ENCODE peak calls at places on chromosome 19, in six cellular contexts. Y, P, T, L, B and Q are unnamed samples. For H3K9me3, the result is how much of the 10 kb centered on the place peaks cover.

GRCh38 chr19:17496337-17496997 is 15.0 kb upstream of the PGLS start:
- DNase-seq in Y (peak), P (peak), T (peak), L (no peak), B (peak), Q (peak)

GRCh38 chr19:38392707-38393308 is 4.3 kb downstream of the SPRED3 start:
- DNase-seq in Y (no peak), P (no peak), T (no peak), L (no peak), B (no peak), Q (peak)

GRCh38 chr19:50001775-50002174 is 23.4 kb downstream of the VRK3 start:
- DNase-seq in Y (no peak), P (no peak), T (no peak), L (no peak), B (no peak), Q (no peak)

GRCh38 chr19:17673937-17674799 is 14.0 kb downstream of the UNC13A start:
- DNase-seq in Y (no peak), P (peak), T (no peak), L (no peak), B (no peak), Q (no peak)

GRCh38 chr19:55325172-55325571 is at the start of gene TMEM150B:
- DNase-seq in Y (no peak), P (no peak), T (no peak), L (no peak), B (no peak), Q (no peak)

GRCh38 chr19:46303702-46304397 is 7.0 kb downstream of the HIF3A start:
- DNase-seq in Y (no peak), P (no peak), T (peak), L (peak), B (peak), Q (peak)

GRCh38 chr19:18772620-18773587 is 18.2 kb downstream of the COMP start:
- DNase-seq in Y (no peak), P (no peak), T (no peak), L (no peak), B (no peak), Q (no peak)

GRCh38 chr19:39320948-39321831 is 527 bp upstream of the LRFN1 start:
- DNase-seq in Y (no peak), P (no peak), T (no peak), L (no peak), B (no peak), Q (no peak)

GRCh38 chr19:12975221-12975756 is 5.9 kb downstream of the DAND5 start:
- DNase-seq in Y (no peak), P (no peak), T (no peak), L (no peak), B (no peak), Q (no peak)

GRCh38 chr19:703651-704446 is 4.9 kb upstream of the PALM start:
- DNase-seq in Y (peak), P (peak), T (peak), L (peak), B (peak), Q (peak)

DNA sequence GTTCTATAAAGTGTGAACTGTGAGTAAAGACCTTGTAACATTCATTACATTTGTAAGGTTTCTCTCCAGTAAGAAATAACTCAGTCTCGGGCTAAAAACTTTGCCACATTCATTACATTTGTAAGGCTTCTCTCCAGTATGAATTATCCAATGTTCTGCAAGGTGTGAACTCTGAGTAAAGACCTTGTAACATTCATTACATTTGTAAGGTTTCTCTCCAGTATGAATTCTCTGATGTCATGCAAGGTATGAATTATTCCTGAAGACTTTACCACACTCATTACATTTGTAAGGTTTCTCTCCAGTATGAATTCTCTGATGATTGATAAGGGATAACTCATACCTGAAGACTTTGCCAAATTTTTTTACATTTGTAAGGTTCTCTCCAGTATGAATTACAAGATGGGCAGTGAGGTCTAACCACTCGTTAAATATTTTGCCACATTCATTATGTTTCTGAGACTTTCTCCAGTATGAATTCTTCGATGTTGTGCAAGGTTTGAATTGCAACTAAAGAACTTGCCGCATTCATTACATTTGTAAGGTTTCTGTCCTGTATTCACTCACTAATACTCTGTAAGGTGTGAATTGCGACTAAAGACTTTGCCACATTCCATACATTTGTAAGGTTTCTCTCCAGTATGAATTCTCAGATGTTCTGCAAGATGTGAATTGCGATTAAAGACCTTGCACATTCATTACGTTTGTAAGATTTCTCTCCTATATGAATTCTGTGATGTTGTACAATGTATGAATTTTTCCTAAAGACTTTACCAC is 21.2 kb downstream of the ZNF578 start:
- DNase-seq in Y (no peak), P (no peak), T (no peak), L (no peak), B (no peak), Q (no peak)
- H3K9me3 ChIP-seq in Y (half or more), P (half or more), T (half or more), L (half or more), B (half or more), Q (half or more)

GRCh38 chr19:56840452-56841193 is at the start of the genes PEG3 and ZIM2:
- DNase-seq in Y (no peak), P (no peak), T (peak), L (peak), B (no peak), Q (no peak)

GRCh38 chr19:56841194-56841546 is 644 bp upstream of the PEG3 start:
- DNase-seq in Y (no peak), P (no peak), T (no peak), L (no peak), B (no peak), Q (no peak)

GRCh38 chr19:56838930-56839664 is 1.4 kb downstream of the PEG3 start:
- DNase-seq in Y (no peak), P (no peak), T (peak), L (peak), B (peak), Q (peak)

GRCh38 chr19:56839665-56840451 is 668 bp downstream of the PEG3 start:
- DNase-seq in Y (no peak), P (no peak), T (peak), L (peak), B (peak), Q (peak)

DNA sequence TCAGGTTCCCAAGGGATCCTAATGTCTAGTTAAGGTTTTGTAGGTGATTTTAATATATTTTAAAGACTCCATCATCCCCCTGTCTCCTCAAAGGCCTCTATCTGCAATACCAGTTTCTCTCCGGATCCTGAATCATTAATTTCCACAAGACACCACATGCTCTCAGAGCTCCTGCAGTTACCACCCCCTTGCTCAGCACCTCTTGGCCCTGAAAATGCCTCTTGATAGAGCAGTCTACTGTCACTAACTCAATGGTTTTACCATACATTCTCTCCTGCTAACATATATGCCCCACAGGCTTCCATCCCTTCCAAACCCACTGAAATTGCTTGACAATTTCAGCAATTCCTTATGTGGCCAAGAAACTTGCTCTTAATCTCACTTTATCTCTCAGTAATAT is 1.9 kb upstream of the PEG3 start:
- DNase-seq in Y (no peak), P (no peak), T (no peak), L (no peak), B (no peak), Q (no peak)
- H3K9me3 ChIP-seq in Y (under half), P (under half), T (under half), L (under half), B (under half), Q (under half)

GRCh38 chr19:15893498-15893897 is 4.4 kb downstream of the CYP4F2 start:
- DNase-seq in Y (no peak), P (no peak), T (peak), L (no peak), B (no peak), Q (no peak)
- H3K9me3 ChIP-seq in Y (under half), P (under half), T (under half), L (under half), B (under half), Q (under half)

GRCh38 chr19:14719162-14719561 is 29.3 kb downstream of the ZNF333 start:
- DNase-seq in Y (no peak), P (no peak), T (no peak), L (no peak), B (no peak), Q (no peak)
- H3K9me3 ChIP-seq in Y (half or more), P (half or more), T (half or more), L (half or more), B (half or more), Q (half or more)

GRCh38 chr19:5204212-5204611 is 136.4 kb downstream of the PTPRS start:
- DNase-seq in Y (no peak), P (no peak), T (no peak), L (no peak), B (no peak), Q (no peak)

GRCh38 chr19:5205388-5205787 is 135.2 kb downstream of the PTPRS start:
- DNase-seq in Y (no peak), P (no peak), T (no peak), L (no peak), B (no peak), Q (no peak)

GRCh38 chr19:5205937-5206750 is 134.5 kb downstream of the PTPRS start:
- DNase-seq in Y (no peak), P (no peak), T (no peak), L (no peak), B (no peak), Q (no peak)

GRCh38 chr19:5196832-5197231 is 143.8 kb downstream of the PTPRS start:
- DNase-seq in Y (no peak), P (no peak), T (no peak), L (no peak), B (no peak), Q (no peak)

GRCh38 chr19:5200844-5201243 is 139.8 kb downstream of the PTPRS start:
- DNase-seq in Y (no peak), P (no peak), T (no peak), L (no peak), B (no peak), Q (no peak)
- H3K9me3 ChIP-seq in Y (under half), P (under half), T (under half), L (under half), B (under half), Q (under half)

GRCh38 chr19:36986601-36987000 is 70.5 kb downstream of the ZNF568 start:
- DNase-seq in Y (no peak), P (no peak), T (no peak), L (no peak), B (no peak), Q (no peak)
- H3K9me3 ChIP-seq in Y (under half), P (under half), T (under half), L (under half), B (under half), Q (under half)

GRCh38 chr19:56837004-56837403 is 3.5 kb downstream of the PEG3 start:
- DNase-seq in Y (no peak), P (no peak), T (no peak), L (peak), B (no peak), Q (no peak)
- H3K9me3 ChIP-seq in Y (under half), P (under half), T (under half), L (under half), B (under half), Q (under half)

DNA sequence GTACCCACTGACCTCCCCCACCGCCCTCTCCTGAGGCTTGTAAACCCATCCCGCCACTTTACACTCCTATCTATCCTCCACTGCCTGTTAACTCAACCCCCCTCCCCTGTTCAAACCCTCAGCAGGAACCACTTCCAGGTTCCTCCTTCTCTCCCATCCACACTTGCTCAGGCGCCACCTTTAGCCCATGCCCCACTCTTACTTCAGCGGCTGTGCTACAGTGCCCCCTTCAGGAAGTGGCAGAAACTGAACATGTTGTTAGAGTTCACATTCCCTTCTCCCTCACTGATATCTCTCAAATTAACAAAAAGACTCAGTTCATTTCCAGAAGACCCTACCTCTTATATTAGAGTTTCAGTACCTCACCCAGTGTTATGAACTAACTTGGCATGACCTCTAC is 49.4 kb downstream of the ZNF91 start:
- DNase-seq in Y (no peak), P (no peak), T (no peak), L (no peak), B (no peak), Q (no peak)
- H3K9me3 ChIP-seq in Y (half or more), P (under half), T (half or more), L (under half), B (half or more), Q (half or more)

DNA sequence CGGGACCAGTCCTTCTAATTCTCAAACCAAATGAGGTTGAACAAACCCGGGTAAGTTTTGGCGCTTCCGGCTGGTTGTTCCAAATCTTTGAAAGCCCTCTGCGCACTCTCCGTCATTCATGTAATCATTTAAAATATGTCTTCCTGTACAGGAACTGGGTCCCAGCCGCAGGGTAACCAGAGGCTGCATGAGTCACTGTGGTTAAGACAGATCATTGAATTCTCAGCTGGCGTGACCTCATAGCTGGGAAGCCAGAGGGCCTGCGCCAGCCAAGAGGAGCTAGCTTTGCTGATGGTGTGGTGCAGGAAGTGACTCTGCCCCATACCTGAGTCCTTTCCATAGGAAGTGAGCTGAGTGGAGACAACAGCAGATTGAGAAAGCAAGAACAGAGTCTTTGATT is 135.2 kb downstream of the TSHZ3 start:
- DNase-seq in Y (peak), P (peak), T (peak), L (no peak), B (peak), Q (peak)
- H3K9me3 ChIP-seq in Y (under half), P (under half), T (under half), L (under half), B (under half), Q (under half)